ENCODE peak calls at places on chromosomes 3 and 15, in eight cellular contexts. O, L, N, V, I, U, H and W are unnamed samples.

GRCh38 chr3:64122476-64122875 is 99.2 kb upstream of the PSMD6 start:
- DNase-seq in O (no peak), L (no peak), N (no peak), V (no peak), I (no peak), U (no peak), H (no peak), W (no peak)

GRCh38 chr15:82106671-82107070 is 60.9 kb upstream of the MEX3B start:
- DNase-seq in O (no peak), L (no peak), N (no peak), V (no peak), I (no peak), U (peak; percentile 10), H (no peak), W (no peak)

GRCh38 chr3:186517218-186517617 is 27.0 kb downstream of the CRYGS start:
- DNase-seq in O (no peak), L (no peak), N (no peak), V (no peak), I (no peak), U (no peak), H (no peak), W (no peak)

GRCh38 chr3:55522077-55522476 is 35.0 kb upstream of the WNT5A start:
- DNase-seq in O (no peak), L (no peak), N (no peak), V (no peak), I (no peak), U (no peak), H (no peak), W (no peak)

GRCh38 chr3:38725726-38726410 is 76.4 kb upstream of the SCN5A start:
- DNase-seq in O (no peak), L (no peak), N (no peak), V (peak; percentile 69), I (peak; percentile 49), U (no peak), H (no peak), W (no peak)

GRCh38 chr3:35653347-35653746 is 14.0 kb downstream of the ARPP21 start:
- DNase-seq in O (no peak), L (no peak), N (no peak), V (no peak), I (no peak), U (no peak), H (no peak), W (no peak)

GRCh38 chr3:125431391-125431790 is 56.3 kb upstream of the ZNF148 start:
- DNase-seq in O (no peak), L (no peak), N (no peak), V (peak; percentile 39), I (no peak), U (no peak), H (no peak), W (no peak)

GRCh38 chr3:61889259-61889658 is 327.9 kb downstream of the PTPRG start:
- DNase-seq in O (no peak), L (no peak), N (no peak), V (no peak), I (no peak), U (no peak), H (no peak), W (no peak)

GRCh38 chr3:75332784-75333183 is 331.3 kb upstream of the FRG2C start:
- DNase-seq in O (no peak), L (no peak), N (no peak), V (peak; percentile 10), I (no peak), U (no peak), H (no peak), W (no peak)

GRCh38 chr15:29668120-29668602 is 154.1 kb downstream of the TJP1 start:
- DNase-seq in O (no peak), L (no peak), N (peak; percentile 85), V (peak; percentile 73), I (peak; percentile 66), U (peak; percentile 76), H (peak; percentile 68), W (peak; percentile 89)
- TF ChIP-seq CTCF in O (peak; percentile 95), L (peak; percentile 58), N (peak; percentile 96), V (peak; percentile 62), I (peak; percentile 96), U (peak; percentile 65), H (peak; percentile 90), W (peak; percentile 88)

GRCh38 chr3:192864943-192865342 is 52.7 kb downstream of the MB21D2 start:
- DNase-seq in O (no peak), L (no peak), N (no peak), V (no peak), I (no peak), U (peak; percentile 67), H (no peak), W (no peak)
- H3K4me3 ChIP-seq in O (no peak overlapping the region), L (no peak overlapping the region), N (no peak overlapping the region), V (no peak overlapping the region), I (no peak overlapping the region), U (no peak overlapping the region), H (no peak overlapping the region), W (no peak overlapping the region)

DNA sequence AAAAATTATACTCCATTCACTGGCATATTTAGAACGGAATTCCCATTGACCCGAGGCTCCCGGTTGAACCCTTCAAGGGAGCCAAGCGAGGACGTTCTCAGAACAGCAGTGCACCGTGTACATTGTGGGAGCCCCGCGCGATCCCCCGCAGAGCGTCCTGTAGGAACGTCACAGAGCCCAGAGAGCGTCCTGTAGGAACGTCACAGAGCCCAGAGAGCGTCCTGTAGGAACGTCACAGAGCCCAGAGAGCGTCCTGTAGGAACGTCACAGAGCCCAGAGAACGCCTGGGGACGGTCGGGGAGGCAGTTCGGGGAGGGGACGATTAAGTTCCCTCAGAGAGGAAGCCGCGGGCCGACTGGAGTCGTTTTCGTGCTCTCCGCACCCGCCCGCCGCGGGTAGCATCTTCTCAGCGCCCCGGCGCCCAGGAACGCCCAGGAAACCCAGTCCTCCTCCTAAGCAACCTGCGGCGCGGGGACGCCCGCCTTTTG is 506 bp upstream of the ATP1B3 start:
- DNase-seq in O (peak; percentile 51), L (peak; percentile 77), N (peak; percentile 56), V (peak; percentile 31), I (no peak), U (peak; percentile 93), H (peak; percentile 59), W (peak; percentile 81)
- TF ChIP-seq CTCF in O (no peak), L (no peak), N (no peak), V (no peak), I (no peak), U (no peak), H (no peak), W (no peak)

GRCh38 chr15:45606413-45606812 is 19.2 kb downstream of the BLOC1S6 start:
- DNase-seq in O (no peak), L (no peak), N (no peak), V (no peak), I (no peak), U (no peak), H (no peak), W (no peak)
- H3K4me3 ChIP-seq in O (no peak overlapping the region), L (no peak overlapping the region), N (no peak overlapping the region), V (no peak overlapping the region), I (no peak overlapping the region), U (no peak overlapping the region), H (no peak overlapping the region), W (no peak overlapping the region)